ENCODE peak calls at places on chromosomes 6 and 20, in five cellular contexts. N, F, Y, L and Q are unnamed samples. For H3K4me1, the result is how much of the 10 kb centered on the place peaks cover.

GRCh38 chr20:34090645-34091044 is 21.4 kb downstream of the EIF2S2 start:
- DNase-seq in N (no peak), F (no peak), Y (no peak), L (no peak), Q (no peak)

GRCh38 chr6:153208706-153209105 is 77.6 kb upstream of the RGS17 start:
- DNase-seq in N (no peak), F (no peak), Y (no peak), L (no peak), Q (peak)

GRCh38 chr6:43120938-43121913 is 45.1 kb downstream of the PTK7 start:
- DNase-seq in N (no peak), F (no peak), Y (no peak), L (no peak), Q (no peak)

GRCh38 chr20:53581444-53582311 is 12.0 kb downstream of the ZNF217 start:
- DNase-seq in N (no peak), F (no peak), Y (no peak), L (no peak), Q (no peak)

GRCh38 chr20:59159091-59159821 is 4.4 kb upstream of the ZNF831 start:
- DNase-seq in N (no peak), F (no peak), Y (no peak), L (peak), Q (peak)

GRCh38 chr20:3808141-3808479 is 12.0 kb downstream of the CDC25B start:
- DNase-seq in N (peak), F (no peak), Y (no peak), L (no peak), Q (peak)

GRCh38 chr6:3625161-3625979 is 126.1 kb downstream of the PXDC1 start:
- DNase-seq in N (no peak), F (no peak), Y (no peak), L (peak), Q (no peak)

GRCh38 chr6:28336284-28337024 is 506 bp upstream of the ZSCAN31 start:
- DNase-seq in N (peak), F (peak), Y (peak), L (no peak), Q (no peak)

GRCh38 chr6:18703546-18703945 is 316.4 kb downstream of the RNF144B start:
- DNase-seq in N (no peak), F (no peak), Y (no peak), L (no peak), Q (no peak)

GRCh38 chr20:61976275-61976649 is 89.4 kb downstream of the TAF4 start:
- DNase-seq in N (no peak), F (no peak), Y (no peak), L (no peak), Q (no peak)

GRCh38 chr20:23988561-23988960 is at the start of gene GGTLC1:
- DNase-seq in N (no peak), F (no peak), Y (no peak), L (no peak), Q (no peak)

GRCh38 chr6:120648713-120649112 is 685.6 kb downstream of the TBC1D32 start:
- DNase-seq in N (no peak), F (no peak), Y (no peak), L (no peak), Q (no peak)

GRCh38 chr6:127999032-127999431 is 98.2 kb upstream of the THEMIS start:
- DNase-seq in N (no peak), F (no peak), Y (no peak), L (no peak), Q (no peak)

GRCh38 chr6:166394036-166394892 is 11.5 kb upstream of the MPC1 start:
- DNase-seq in N (peak), F (no peak), Y (no peak), L (no peak), Q (no peak)

GRCh38 chr6:63764318-63764916 is 128.8 kb downstream of the PHF3 start:
- DNase-seq in N (peak), F (peak), Y (peak), L (no peak), Q (peak)

GRCh38 chr20:58194176-58194796 is 34.2 kb downstream of the ANKRD60 start:
- DNase-seq in N (no peak), F (no peak), Y (no peak), L (no peak), Q (no peak)

GRCh38 chr6:14763139-14763538 is 482.7 kb upstream of the JARID2 start:
- DNase-seq in N (peak), F (no peak), Y (no peak), L (no peak), Q (no peak)

GRCh38 chr20:36162272-36162966 is 7.9 kb downstream of the EPB41L1 start:
- DNase-seq in N (no peak), F (peak), Y (no peak), L (no peak), Q (no peak)

GRCh38 chr6:89260310-89260709 is 43.2 kb upstream of the GABRR1 start:
- DNase-seq in N (no peak), F (no peak), Y (no peak), L (peak), Q (no peak)

GRCh38 chr6:148869589-148869988 is 122.8 kb downstream of the UST start:
- DNase-seq in N (no peak), F (no peak), Y (no peak), L (no peak), Q (no peak)

GRCh38 chr20:23705895-23706294 is 17.1 kb upstream of the CST4 start:
- DNase-seq in N (no peak), F (no peak), Y (no peak), L (no peak), Q (no peak)

GRCh38 chr6:101490857-101491256 is 97.3 kb downstream of the GRIK2 start:
- DNase-seq in N (no peak), F (no peak), Y (no peak), L (no peak), Q (no peak)

GRCh38 chr6:128438311-128438916 is 82.0 kb downstream of the PTPRK start:
- DNase-seq in N (no peak), F (no peak), Y (no peak), L (no peak), Q (peak)

GRCh38 chr6:134477991-134478635 is 160.2 kb upstream of the SGK1 start:
- DNase-seq in N (no peak), F (no peak), Y (no peak), L (no peak), Q (no peak)

GRCh38 chr6:56101141-56101553 is 146.2 kb downstream of the COL21A1 start:
- DNase-seq in N (peak), F (no peak), Y (no peak), L (no peak), Q (no peak)

GRCh38 chr6:10643214-10643641 is 51.2 kb downstream of the C6orf52 start:
- DNase-seq in N (no peak), F (no peak), Y (no peak), L (no peak), Q (no peak)

GRCh38 chr6:35372633-35373032 is 30.3 kb downstream of the PPARD start:
- DNase-seq in N (no peak), F (no peak), Y (no peak), L (no peak), Q (no peak)

GRCh38 chr6:36621371-36621855 is 27.3 kb downstream of the SRSF3 start:
- DNase-seq in N (no peak), F (no peak), Y (no peak), L (no peak), Q (no peak)

GRCh38 chr6:91132461-91132860 is 545.6 kb upstream of the MAP3K7 start:
- DNase-seq in N (no peak), F (no peak), Y (no peak), L (no peak), Q (no peak)

GRCh38 chr6:157672726-157673412 is 150.2 kb upstream of the SNX9 start:
- DNase-seq in N (no peak), F (no peak), Y (no peak), L (no peak), Q (no peak)

GRCh38 chr6:24936641-24937317 is 1.0 kb upstream of the RIPOR2 start:
- DNase-seq in N (no peak), F (no peak), Y (peak), L (no peak), Q (no peak)

GRCh38 chr20:6007094-6007528 is 46.7 kb downstream of the LRRN4 start:
- DNase-seq in N (peak), F (no peak), Y (no peak), L (no peak), Q (no peak)

GRCh38 chr6:132764370-132764769 is 6.7 kb upstream of the VNN2 start:
- DNase-seq in N (no peak), F (no peak), Y (no peak), L (no peak), Q (peak)

DNA sequence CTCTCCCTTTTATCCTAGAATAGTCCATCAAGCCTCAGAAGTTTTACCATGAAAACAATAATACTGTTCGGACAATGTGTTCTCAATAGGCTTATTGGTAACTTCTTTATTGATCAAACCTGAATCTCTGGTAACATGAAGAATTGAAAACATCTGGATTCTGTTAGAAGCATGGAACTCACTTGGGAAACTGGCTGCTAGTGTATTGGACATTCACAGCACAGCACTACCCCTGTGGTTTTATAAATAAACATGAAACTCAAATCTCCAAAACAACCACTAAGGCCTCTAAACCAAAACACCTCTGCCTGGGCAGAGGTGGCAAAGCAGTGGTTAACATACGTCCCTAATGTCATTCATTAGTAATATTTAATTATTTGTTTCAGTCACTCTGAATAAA is 157.6 kb upstream of the KCNQ5 start:
- DNase-seq in N (no peak), F (no peak), Y (no peak), L (no peak), Q (no peak)
- H3K4me2 ChIP-seq in N (no peak), F (no peak), Y (no peak), L (no peak), Q (no peak)

DNA sequence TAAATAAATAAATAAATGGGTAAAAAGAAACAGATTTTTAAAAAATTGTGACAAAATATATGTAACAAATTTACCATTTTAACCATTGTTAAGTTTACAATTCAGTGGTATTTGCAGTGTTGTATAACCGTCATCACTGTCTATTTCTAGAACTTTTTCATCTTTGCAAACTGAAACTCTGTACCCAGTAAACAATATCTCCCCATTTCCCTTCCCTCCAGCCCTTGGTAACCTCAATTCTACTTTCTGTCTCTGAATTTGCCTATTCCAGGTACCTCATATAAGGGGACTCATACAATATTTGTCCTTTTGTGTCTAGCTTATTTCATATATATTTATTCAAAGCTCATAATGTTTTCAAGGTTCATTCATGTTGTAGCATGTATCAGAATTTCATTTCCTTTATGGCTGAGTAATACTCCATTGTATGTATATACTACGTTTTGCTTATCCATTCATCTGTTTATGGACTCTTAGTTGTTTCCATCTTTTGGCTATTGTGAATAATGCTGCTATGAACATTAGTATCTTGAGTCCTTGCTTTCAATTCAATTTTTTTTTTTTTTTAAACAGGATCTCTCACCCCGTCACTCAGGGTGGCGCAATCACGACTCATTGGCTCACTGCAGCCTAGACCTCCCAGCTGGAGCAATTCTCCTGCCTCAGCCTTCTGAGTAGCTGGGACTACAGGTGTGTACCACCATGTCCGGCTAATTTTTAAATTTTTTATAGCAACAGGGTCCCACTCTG is 8.9 kb downstream of the MANBAL start:
- DNase-seq in N (no peak), F (no peak), Y (no peak), L (no peak), Q (no peak)
- H3K4me1 ChIP-seq in N (under half), F (under half), Y (under half), L (under half), Q (under half)

DNA sequence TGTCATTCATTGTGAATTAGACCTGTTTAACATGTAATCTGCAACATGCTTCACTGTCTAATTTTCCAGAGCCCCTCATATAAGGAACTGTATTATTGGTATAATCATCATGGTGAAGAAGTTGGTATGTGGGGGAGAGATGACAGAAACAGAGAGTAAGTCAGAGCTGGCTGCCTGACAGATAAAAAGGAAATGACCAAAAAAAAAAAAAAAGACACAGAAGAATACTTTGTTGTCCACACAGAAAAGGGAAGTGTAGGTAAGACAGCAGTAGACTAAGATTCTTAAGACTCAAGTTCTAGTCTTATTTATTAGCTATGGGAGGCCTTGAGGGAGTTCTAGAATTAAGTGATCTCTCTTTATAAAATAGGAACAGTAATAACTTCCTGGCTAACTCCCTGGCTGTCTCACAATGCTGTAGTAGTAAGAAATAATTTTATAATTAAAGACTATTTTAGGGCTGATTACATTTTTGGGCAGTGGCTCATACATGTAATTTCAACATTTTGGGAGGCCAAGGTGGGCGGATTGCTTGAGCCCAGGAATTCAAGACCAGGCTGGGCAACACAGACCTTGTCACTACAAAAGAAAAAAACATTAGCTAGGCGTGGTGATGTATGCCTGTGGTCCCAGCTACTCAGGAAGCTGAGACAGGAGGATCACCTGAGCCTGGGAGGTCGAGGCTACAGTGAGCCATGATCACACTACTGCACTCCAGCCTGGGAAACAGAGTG is 102.5 kb downstream of the PRL start:
- DNase-seq in N (no peak), F (no peak), Y (peak), L (no peak), Q (no peak)
- TF ChIP-seq CREB1 in N (no peak), F (no peak), Y (no peak), L (no peak), Q (no peak)

GRCh38 chr6:25944655-25945054 is 14.2 kb upstream of the SLC17A2 start:
- DNase-seq in N (no peak), F (no peak), Y (no peak), L (no peak), Q (no peak)
- H3K4me2 ChIP-seq in N (peak), F (no peak), Y (no peak), L (no peak), Q (no peak)

GRCh38 chr6:123007885-123008284 is 11.8 kb downstream of the CLVS2 start:
- DNase-seq in N (no peak), F (no peak), Y (no peak), L (no peak), Q (no peak)

GRCh38 chr6:123014835-123015234 is 18.8 kb downstream of the CLVS2 start:
- DNase-seq in N (no peak), F (no peak), Y (no peak), L (no peak), Q (no peak)

GRCh38 chr6:123009101-123009500 is 13.1 kb downstream of the CLVS2 start:
- DNase-seq in N (no peak), F (no peak), Y (no peak), L (no peak), Q (no peak)
- H3K4me1 ChIP-seq in N (under half), F (under half), Y (under half), L (under half), Q (under half)

DNA sequence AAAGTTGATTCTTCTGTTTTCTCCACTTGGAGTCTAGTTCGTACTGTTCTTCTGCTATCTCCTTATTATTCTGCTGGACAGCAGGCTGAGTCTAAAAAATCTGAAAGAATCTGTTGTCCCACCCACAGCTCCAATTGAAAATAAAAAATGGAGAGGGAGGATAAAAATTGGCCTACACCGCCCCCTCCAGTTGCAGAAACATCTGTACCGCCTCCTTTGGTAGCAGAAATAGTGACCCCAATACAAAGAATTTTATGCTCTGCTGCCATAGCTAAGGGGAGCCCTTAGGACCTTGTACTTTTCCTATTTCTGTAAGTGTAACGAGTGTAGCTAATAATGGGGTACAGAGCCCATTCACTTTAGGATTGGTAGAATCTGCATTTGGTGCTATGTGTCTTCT is 4.9 kb upstream of the FKBP1A start:
- DNase-seq in N (no peak), F (no peak), Y (no peak), L (no peak), Q (peak)
- TF ChIP-seq CREB1 in N (no peak), F (no peak), Y (no peak), L (no peak), Q (no peak)